ENCODE peak calls at places on chromosomes 11 and 22, in nine cellular contexts. K is hepatocyte, Q is neuronal stem cell, I is GM23248, D is A549, V is IMR-90, C is neural progenitor cell, Y is OCI-LY7, F is MM.1S. S is an unnamed sample.
A peak's percentile ranks its signal among the peaks of the same experiment; 100 is the strongest.

GRCh38 chr22:19869497-19870152 is 15.0 kb upstream of the GNB1L start:
- DNase-seq in K (no peak), Q (no peak), I (no peak), D (no peak), V (no peak), C (no peak), Y (no peak), F (no peak), S (no peak)

GRCh38 chr22:22810018-22810427 is 77.6 kb upstream of the IGLL5 start:
- DNase-seq in K (peak; percentile 77), Q (no peak), I (no peak), D (peak; percentile 18), V (peak; percentile 30), C (peak; percentile 82), Y (peak; percentile 77), F (no peak), S (peak; percentile 93)

GRCh38 chr11:13486926-13487660 is 8.7 kb downstream of the PTH start:
- DNase-seq in K (peak; percentile 44), Q (peak; percentile 49), I (peak; percentile 67), D (peak; percentile 15), V (no peak), C (peak; percentile 73), Y (peak; percentile 25), F (no peak), S (peak; percentile 76)

GRCh38 chr22:47022475-47022874 is 260.0 kb downstream of the TBC1D22A start:
- DNase-seq in K (no peak), Q (no peak), I (no peak), D (no peak), V (no peak), C (no peak), Y (no peak), F (no peak), S (no peak)

GRCh38 chr22:27238935-27239510 is 562.5 kb downstream of the MN1 start:
- DNase-seq in K (peak; percentile 88), Q (no peak), I (peak; percentile 94), D (peak; percentile 57), V (peak; percentile 97), C (no peak), Y (no peak), F (no peak), S (no peak)

GRCh38 chr11:134032031-134032430 is 36.8 kb upstream of the JAM3 start:
- DNase-seq in K (no peak), Q (no peak), I (no peak), D (no peak), V (no peak), C (no peak), Y (no peak), F (no peak), S (no peak)

GRCh38 chr11:44577231-44577834 is 11.9 kb downstream of the CD82 start:
- DNase-seq in K (no peak), Q (no peak), I (no peak), D (no peak), V (no peak), C (no peak), Y (no peak), F (no peak), S (no peak)

GRCh38 chr11:128936546-128937275 is 6.0 kb downstream of the TP53AIP1 start:
- DNase-seq in K (peak; percentile 26), Q (peak; percentile 30), I (no peak), D (no peak), V (no peak), C (peak; percentile 65), Y (no peak), F (no peak), S (no peak)

DNA sequence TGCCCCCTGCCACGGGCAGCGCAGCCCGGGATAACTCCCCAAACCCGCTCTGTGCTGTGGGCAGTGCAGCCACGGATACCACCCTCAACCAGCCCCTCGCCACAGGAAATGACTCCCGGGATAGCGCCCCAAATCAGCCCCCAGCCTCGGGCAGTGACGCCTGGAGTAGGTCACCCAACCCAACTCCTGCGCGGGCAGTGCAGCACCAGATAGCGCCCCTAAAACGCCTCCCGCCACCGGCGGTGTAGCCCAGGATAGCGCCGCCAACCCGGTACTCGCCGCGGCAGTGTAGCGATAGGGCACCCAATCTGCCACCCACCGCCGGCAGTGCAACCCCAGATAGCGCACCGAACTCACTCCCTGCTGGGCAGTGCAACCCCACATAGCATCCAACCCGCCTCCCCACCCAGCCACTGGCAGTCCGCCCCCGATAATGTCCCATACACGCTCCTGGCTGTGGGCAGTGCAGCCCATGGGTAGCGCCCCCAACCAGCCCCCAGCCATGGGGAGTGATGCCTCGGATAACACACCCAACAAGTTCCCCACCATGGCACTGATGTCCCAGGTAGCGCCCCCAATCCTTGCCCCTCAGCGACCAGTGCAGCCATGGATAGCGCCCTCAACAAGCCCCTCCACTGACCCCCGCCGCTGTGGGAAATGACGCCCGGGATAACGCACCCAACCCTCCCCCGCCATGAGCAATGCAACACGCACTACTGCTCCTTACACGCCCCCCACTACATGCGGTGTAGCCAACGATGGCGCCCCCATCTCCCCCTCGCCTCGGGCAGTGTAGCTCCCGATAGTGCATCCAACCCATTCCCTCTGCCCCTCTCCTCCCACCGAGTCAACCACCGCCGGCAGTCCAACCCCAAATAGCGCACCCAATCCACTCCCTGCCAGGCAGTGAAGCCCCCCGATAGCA is 1.4 kb downstream of the RFPL2 start:
- DNase-seq in K (peak; percentile 14), Q (no peak), I (no peak), D (peak; percentile 5), V (no peak), C (no peak), Y (no peak), F (no peak), S (no peak)
- H3K4me3 ChIP-seq in K (peak overlapping the region; percentile 5), Q (no peak overlapping the region), I (no peak overlapping the region), D (peak overlapping the region; percentile 60), V (no peak overlapping the region), C (peak overlapping the region; percentile 54), Y (no peak overlapping the region), F (no peak overlapping the region), S (no peak overlapping the region)

GRCh38 chr22:17726561-17727243 is 47.6 kb downstream of the BID start:
- DNase-seq in K (no peak), Q (no peak), I (peak; percentile 20), D (no peak), V (peak; percentile 72), C (no peak), Y (no peak), F (no peak), S (no peak)

GRCh38 chr22:17725465-17725800 is 48.8 kb downstream of the BID start:
- DNase-seq in K (no peak), Q (no peak), I (no peak), D (no peak), V (no peak), C (no peak), Y (no peak), F (no peak), S (no peak)

GRCh38 chr22:17728786-17729185 is 45.5 kb downstream of the BID start:
- DNase-seq in K (no peak), Q (no peak), I (no peak), D (no peak), V (no peak), C (no peak), Y (no peak), F (no peak), S (no peak)

GRCh38 chr22:17729561-17729960 is 44.7 kb downstream of the BID start:
- DNase-seq in K (no peak), Q (no peak), I (no peak), D (no peak), V (no peak), C (no peak), Y (no peak), F (no peak), S (no peak)

GRCh38 chr22:17727244-17727892 is 46.9 kb downstream of the BID start:
- DNase-seq in K (no peak), Q (no peak), I (no peak), D (no peak), V (no peak), C (no peak), Y (no peak), F (no peak), S (no peak)
- H3K4me1 ChIP-seq in K (no peaks in the 10 kb centered on the region), Q (no peaks in the 10 kb centered on the region), I (no peaks in the 10 kb centered on the region), D (peaks cover 3% of the 10 kb centered on the region), V (peaks cover 29% of the 10 kb centered on the region), C (no peaks in the 10 kb centered on the region), Y (no peaks in the 10 kb centered on the region), F (no peaks in the 10 kb centered on the region), S (no peaks in the 10 kb centered on the region)

GRCh38 chr11:17927041-17927440 is 85.8 kb downstream of the SERGEF start:
- DNase-seq in K (no peak), Q (no peak), I (no peak), D (no peak), V (no peak), C (no peak), Y (no peak), F (no peak), S (no peak)

GRCh38 chr11:17923213-17923612 is 89.6 kb downstream of the SERGEF start:
- DNase-seq in K (peak; percentile 7), Q (no peak), I (no peak), D (no peak), V (no peak), C (no peak), Y (no peak), F (no peak), S (no peak)

GRCh38 chr11:17921620-17922473 is 91.0 kb downstream of the SERGEF start:
- DNase-seq in K (peak; percentile 62), Q (no peak), I (peak; percentile 55), D (no peak), V (peak; percentile 36), C (no peak), Y (no peak), F (no peak), S (no peak)

GRCh38 chr11:17922474-17922788 is 90.4 kb downstream of the SERGEF start:
- DNase-seq in K (no peak), Q (no peak), I (no peak), D (no peak), V (no peak), C (no peak), Y (no peak), F (no peak), S (no peak)

GRCh38 chr11:17924713-17925112 is 88.1 kb downstream of the SERGEF start:
- DNase-seq in K (no peak), Q (no peak), I (no peak), D (no peak), V (no peak), C (no peak), Y (no peak), F (no peak), S (no peak)
- H3K4me2 ChIP-seq in K (no peak overlapping the region), Q (no peak overlapping the region), I (no peak overlapping the region), D (no peak overlapping the region), V (no peak overlapping the region), C (no peak overlapping the region), Y (no peak overlapping the region), F (no peak overlapping the region), S (no peak overlapping the region)

GRCh38 chr11:9619004-9619403 is 44.9 kb upstream of the SWAP70 start:
- DNase-seq in K (no peak), Q (no peak), I (no peak), D (no peak), V (no peak), C (no peak), Y (peak; percentile 33), F (no peak), S (no peak)

GRCh38 chr11:9617960-9618359 is 44.5 kb downstream of the WEE1 start:
- DNase-seq in K (no peak), Q (no peak), I (peak; percentile 91), D (no peak), V (peak; percentile 87), C (no peak), Y (no peak), F (no peak), S (no peak)

GRCh38 chr11:9616042-9616640 is 42.7 kb downstream of the WEE1 start:
- DNase-seq in K (no peak), Q (no peak), I (peak; percentile 35), D (no peak), V (peak; percentile 59), C (no peak), Y (peak; percentile 42), F (no peak), S (peak; percentile 73)

GRCh38 chr11:9615031-9615451 is 41.6 kb downstream of the WEE1 start:
- DNase-seq in K (no peak), Q (no peak), I (peak; percentile 40), D (no peak), V (peak; percentile 13), C (no peak), Y (peak; percentile 94), F (no peak), S (peak; percentile 95)

DNA sequence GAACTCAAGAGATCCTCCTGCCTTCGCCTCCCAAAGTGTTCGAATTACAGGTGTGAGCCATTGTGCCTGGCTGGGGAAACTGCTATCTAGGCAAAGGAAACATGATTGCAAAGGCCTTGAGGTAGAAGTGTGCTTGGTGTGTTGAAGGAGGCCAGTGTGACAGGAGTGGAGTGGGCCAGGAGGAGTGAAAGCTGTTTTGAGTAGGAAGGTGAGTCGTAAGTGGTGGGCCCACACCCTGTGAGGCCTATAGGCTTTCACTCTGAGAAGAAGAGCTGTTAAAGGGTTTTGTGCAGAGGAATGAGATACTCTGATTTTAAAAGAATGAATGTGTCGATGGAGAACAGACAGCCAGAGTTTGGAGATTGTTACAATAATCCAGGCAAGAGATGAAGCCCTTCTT is 43.4 kb downstream of the WEE1 start:
- DNase-seq in K (no peak), Q (no peak), I (peak; percentile 65), D (no peak), V (peak; percentile 66), C (no peak), Y (peak; percentile 33), F (no peak), S (no peak)
- H3K4me3 ChIP-seq in K (no peak overlapping the region), Q (no peak overlapping the region), I (no peak overlapping the region), D (no peak overlapping the region), V (no peak overlapping the region), C (no peak overlapping the region), Y (peak overlapping the region; percentile 72), F (no peak overlapping the region), S (no peak overlapping the region)

S was measured in Karpas-422.